ENCODE peak calls at places on chromosomes 2 and 18, in five cellular contexts. O is HepG2, H is H1, N is GM12891, X is K562. A is an unnamed sample.

GRCh38 chr2:105328281-105329196 is 996 bp downstream of the TGFBRAP1 start:
- DNase-seq in O (peak; percentile 39), H (no peak), N (no peak), X (no peak), A (no peak)

GRCh38 chr2:28273751-28274150 is 118.9 kb upstream of the FOSL2 start:
- DNase-seq in O (no peak), H (no peak), N (no peak), X (no peak), A (no peak)

GRCh38 chr18:54119524-54120019 is 104.9 kb downstream of the MBD2 start:
- DNase-seq in O (peak; percentile 55), H (no peak), N (no peak), X (peak; percentile 18), A (no peak)

GRCh38 chr2:239539776-239540100 is 138.9 kb upstream of the HDAC4 start:
- DNase-seq in O (no peak), H (no peak), N (no peak), X (no peak), A (no peak)

GRCh38 chr2:139156730-139157129 is 376.5 kb upstream of the NXPH2 start:
- DNase-seq in O (no peak), H (no peak), N (no peak), X (no peak), A (no peak)

GRCh38 chr2:207920721-207921120 is 104.6 kb downstream of the PLEKHM3 start:
- DNase-seq in O (no peak), H (no peak), N (no peak), X (no peak), A (no peak)

GRCh38 chr2:33541243-33541642 is 57.9 kb downstream of the FAM98A start:
- DNase-seq in O (no peak), H (no peak), N (no peak), X (no peak), A (no peak)

GRCh38 chr2:85997016-85997970 is 108.4 kb downstream of the POLR1A start:
- DNase-seq in O (no peak), H (no peak), N (no peak), X (peak; percentile 40), A (no peak)

DNA sequence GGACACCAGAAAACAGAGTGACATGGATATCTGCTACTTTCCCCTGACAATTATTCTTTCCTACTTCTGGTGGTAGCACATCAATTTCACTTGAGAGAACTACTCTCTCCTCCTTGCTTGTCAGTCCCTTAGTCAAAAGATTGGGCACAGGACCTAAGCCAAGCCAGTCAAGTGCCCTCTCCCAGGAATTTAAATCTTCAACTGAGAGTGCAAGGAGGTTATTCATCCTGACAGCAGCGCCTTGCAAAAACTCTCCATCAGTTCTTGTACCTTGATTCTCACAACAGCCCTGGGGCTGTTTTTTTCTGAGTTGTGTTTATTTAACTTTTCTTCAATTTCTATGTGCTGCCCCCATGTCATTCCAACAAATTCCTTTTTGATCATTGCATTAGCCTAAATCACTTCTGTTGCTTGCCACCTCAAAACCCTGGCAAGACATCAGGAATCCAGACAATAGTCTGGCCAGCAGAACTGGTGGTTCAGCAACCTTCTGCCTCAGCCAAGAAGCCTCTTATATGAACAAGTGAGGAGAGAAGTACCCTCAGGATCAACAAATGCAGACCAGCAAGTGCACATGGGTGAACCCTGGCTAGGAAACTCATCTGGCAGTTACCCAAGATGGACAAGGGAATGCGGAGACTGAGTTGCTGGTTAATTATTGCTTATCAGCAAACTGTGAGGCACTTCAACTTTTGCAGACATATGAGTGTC is 19.4 kb downstream of the COL4A3 start:
- DNase-seq in O (peak; percentile 14), H (no peak), N (no peak), X (no peak), A (no peak)
- TF ChIP-seq POLR2A in O (no peak), H (no peak), N (no peak), X (no peak), A (no peak)

DNA sequence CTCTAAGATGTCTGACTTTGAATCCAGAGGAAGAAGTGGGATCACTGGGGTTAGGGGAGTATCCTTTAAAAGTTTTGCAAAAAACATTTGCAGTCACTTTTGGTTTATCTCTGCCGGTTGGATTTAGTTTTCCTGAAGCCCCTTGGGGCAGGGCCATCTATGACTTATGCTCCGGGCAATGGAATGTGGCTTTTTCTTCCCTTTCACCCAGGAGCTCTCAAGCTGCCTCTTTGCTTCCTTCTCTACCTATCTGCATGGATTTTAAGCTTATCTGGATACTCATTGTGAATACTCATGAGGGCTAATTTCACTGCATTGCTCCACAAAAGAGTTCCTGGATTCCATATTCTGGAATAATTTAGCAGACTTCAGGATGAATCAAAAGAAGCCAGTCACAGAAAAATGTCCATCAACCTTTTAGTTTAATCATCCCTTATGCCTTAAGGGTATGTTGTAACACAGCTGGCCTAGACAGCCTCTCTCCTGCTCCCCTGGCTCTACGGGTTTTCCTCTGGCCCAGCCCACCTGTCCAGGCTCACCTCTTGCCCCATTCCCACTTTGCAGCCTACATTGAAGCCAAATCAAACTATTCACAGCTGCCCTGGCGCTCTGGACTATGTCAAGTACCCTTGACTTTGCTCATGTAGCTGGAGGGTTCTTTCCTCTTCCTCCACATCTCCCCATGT is 122.8 kb upstream of the RMDN2 start:
- DNase-seq in O (no peak), H (no peak), N (no peak), X (no peak), A (no peak)
- TF ChIP-seq TAF1 in O (no peak), H (no peak), N (no peak), X (no peak), A (no peak)

DNA sequence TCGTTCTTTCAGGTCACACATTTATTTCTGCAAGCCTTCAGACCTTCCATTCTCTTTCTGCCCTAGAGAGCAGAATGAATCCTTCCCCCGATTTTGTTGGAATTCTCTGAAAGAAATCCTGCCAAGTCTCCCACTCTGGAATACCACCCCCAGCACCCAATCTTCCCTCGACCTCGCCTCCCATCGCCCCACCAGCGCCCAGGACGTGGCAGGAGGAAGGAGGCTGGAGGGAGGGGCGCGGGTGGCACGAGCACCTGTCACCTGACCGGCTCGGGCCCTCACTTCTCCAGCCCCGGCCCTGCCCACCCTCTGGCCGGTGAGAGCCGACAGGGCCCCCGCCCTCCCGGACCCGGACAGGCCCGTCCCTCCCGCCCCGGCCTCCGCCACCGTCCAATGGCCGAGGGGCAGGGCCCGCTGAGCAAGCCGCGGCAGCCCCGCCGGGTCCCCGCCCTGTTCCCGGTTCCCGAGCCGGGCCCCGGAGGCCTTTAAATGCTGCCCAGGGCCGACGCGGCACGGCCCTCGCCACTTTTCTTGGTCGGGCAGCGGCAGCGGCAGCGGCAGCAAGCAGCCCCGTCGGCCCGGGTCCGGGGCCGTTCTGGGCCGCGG is at the start of gene LGALSL:
- DNase-seq in O (peak; percentile 66), H (no peak), N (peak; percentile 67), X (peak; percentile 80), A (peak; percentile 73)
- TF ChIP-seq POLR2A in O (peak; percentile 63), H (no peak), N (no peak), X (no peak), A (peak; percentile 31)

GRCh38 chr2:10453899-10454298 is 5.8 kb upstream of the ODC1 start:
- DNase-seq in O (no peak), H (no peak), N (no peak), X (no peak), A (no peak)

GRCh38 chr2:10454505-10454904 is 6.4 kb upstream of the ODC1 start:
- DNase-seq in O (no peak), H (no peak), N (no peak), X (no peak), A (no peak)

GRCh38 chr2:10451819-10452218 is 3.7 kb upstream of the ODC1 start:
- DNase-seq in O (no peak), H (no peak), N (no peak), X (no peak), A (no peak)

GRCh38 chr2:10452334-10452733 is 4.2 kb upstream of the ODC1 start:
- DNase-seq in O (peak; percentile 72), H (no peak), N (no peak), X (no peak), A (no peak)

GRCh38 chr2:10452956-10453885 is 5.1 kb upstream of the ODC1 start:
- DNase-seq in O (no peak), H (no peak), N (no peak), X (no peak), A (no peak)
- TF ChIP-seq TAF1 in O (no peak), H (no peak), N (no peak), X (no peak), A (no peak)